ENCODE peak calls at places on chromosomes 16 and 17, in six cellular contexts. F is mucosa of descending colon; Y is left kidney; V is cardiac muscle cell; W is activated CD4-positive, alpha-beta T cell treated with anti-CD3 and anti-CD28 coated beads, Interleukin-2, amount 50 U/mL, for 4 hours; I is HFF-Myc. B is an unnamed sample.

GRCh38 chr17:2068589-2069051 is 13.7 kb downstream of the HIC1 start:
- DNase-seq in I (no peak), F (peak), W (no peak), Y (no peak), V (no peak), B (no peak)

GRCh38 chr16:17945080-17945601 is 391.4 kb downstream of the NPIPA8 start:
- DNase-seq in F (no peak), V (no peak), Y (no peak), W (no peak), I (no peak), B (no peak)

GRCh38 chr17:8742274-8742673 is 2.4 kb downstream of the CCDC42 start:
- DNase-seq in F (no peak), Y (no peak), V (no peak), I (no peak), W (no peak), B (no peak)

GRCh38 chr17:42548070-42548837 is 4.5 kb upstream of the HSD17B1 start:
- DNase-seq in Y (peak), F (peak), W (peak), V (peak), I (no peak), B (peak)

GRCh38 chr16:12099451-12100123 is 123.1 kb downstream of the SNX29 start:
- DNase-seq in W (no peak), Y (no peak), F (no peak), I (no peak), V (no peak), B (no peak)

GRCh38 chr17:78366109-78366848 is 6.4 kb upstream of the SOCS3 start:
- DNase-seq in W (no peak), V (no peak), Y (peak), I (no peak), F (no peak), B (no peak)

GRCh38 chr16:88315543-88316105 is 67.1 kb upstream of the ZNF469 start:
- DNase-seq in I (no peak), V (no peak), W (no peak), F (no peak), Y (peak), B (peak)

GRCh38 chr17:42247734-42248133 is 28.5 kb downstream of the STAT5B start:
- DNase-seq in F (no peak), Y (no peak), W (no peak), I (peak), V (no peak), B (no peak)

GRCh38 chr17:20094777-20095176 is 85.6 kb downstream of the SPECC1 start:
- DNase-seq in V (no peak), F (no peak), W (no peak), I (no peak), Y (no peak), B (no peak)

GRCh38 chr16:82004651-82005490 is 6.4 kb downstream of the SDR42E1 start:
- DNase-seq in W (no peak), V (no peak), F (no peak), Y (peak), I (no peak), B (no peak)

GRCh38 chr17:68592667-68593330 is 8.4 kb downstream of the FAM20A start:
- DNase-seq in I (no peak), W (no peak), V (no peak), F (no peak), Y (no peak), B (no peak)

GRCh38 chr17:82838386-82839063 is 1.3 kb downstream of the ZNF750 start:
- DNase-seq in V (no peak), W (no peak), I (no peak), Y (no peak), F (peak), B (no peak)

GRCh38 chr17:68325961-68326360 is 34.7 kb downstream of the ARSG start:
- DNase-seq in V (no peak), F (no peak), I (no peak), W (no peak), Y (no peak), B (no peak)

GRCh38 chr17:40319651-40320550 is 10.9 kb downstream of the RARA start:
- DNase-seq in V (no peak), I (no peak), F (peak), Y (no peak), W (peak), B (no peak)

GRCh38 chr17:40399185-40399584 is 18.5 kb downstream of the TOP2A start:
- DNase-seq in W (no peak), Y (peak), F (no peak), I (peak), V (peak), B (peak)

GRCh38 chr16:70570967-70571570 is 47.5 kb downstream of the SF3B3 start:
- DNase-seq in V (no peak), W (no peak), F (no peak), I (no peak), Y (no peak), B (no peak)

GRCh38 chr17:9839433-9839832 is 13.7 kb downstream of the GLP2R start:
- DNase-seq in V (no peak), Y (peak), I (no peak), W (no peak), F (no peak), B (peak)

GRCh38 chr16:87416826-87417471 is 24.8 kb downstream of the MAP1LC3B start:
- DNase-seq in I (no peak), W (peak), F (no peak), Y (peak), V (no peak), B (no peak)

GRCh38 chr16:64718481-64718880 is 403.4 kb downstream of the CDH11 start:
- DNase-seq in F (no peak), I (no peak), V (no peak), W (no peak), Y (no peak), B (no peak)

GRCh38 chr16:75481475-75481874 is 13.8 kb downstream of the CHST6 start:
- DNase-seq in Y (no peak), V (no peak), I (no peak), W (no peak), F (no peak), B (no peak)

GRCh38 chr16:66150691-66151090 is 215.8 kb upstream of the CDH5 start:
- DNase-seq in W (no peak), F (no peak), I (no peak), Y (peak), V (no peak), B (no peak)

GRCh38 chr17:17680477-17681186 is 626 bp upstream of the RAI1 start:
- DNase-seq in W (no peak), Y (no peak), I (no peak), F (no peak), V (no peak), B (no peak)

GRCh38 chr17:82272495-82273326 is 789 bp downstream of the CSNK1D start:
- DNase-seq in V (peak), I (no peak), W (peak), F (peak), Y (peak), B (no peak)

GRCh38 chr16:559411-560207 is 585 bp upstream of the PRR35 start:
- DNase-seq in V (peak), I (no peak), W (no peak), Y (no peak), F (no peak), B (no peak)

GRCh38 chr16:66549284-66550131 is at the start of gene TK2:
- DNase-seq in W (peak), Y (peak), F (peak), I (peak), V (peak), B (peak)

GRCh38 chr17:4199818-4200402 is 56.9 kb downstream of the CYB5D2 start:
- DNase-seq in V (peak), W (no peak), I (no peak), Y (peak), F (no peak), B (peak)

GRCh38 chr16:72848759-72849664 is 198.9 kb downstream of the ZFHX3 start:
- DNase-seq in I (peak), V (no peak), F (peak), Y (peak), W (no peak), B (peak)

GRCh38 chr17:82097187-82097918 is 683 bp downstream of the FASN start:
- DNase-seq in Y (peak), W (no peak), I (no peak), V (peak), F (peak), B (peak)

GRCh38 chr17:34452769-34453168 is 89.7 kb upstream of the CCL1 start:
- DNase-seq in Y (no peak), I (no peak), W (no peak), F (no peak), V (no peak), B (no peak)

GRCh38 chr16:67026570-67026969 is 2.4 kb upstream of the CBFB start:
- DNase-seq in V (no peak), I (no peak), W (no peak), F (no peak), Y (no peak), B (no peak)

GRCh38 chr16:56321159-56321558 is 104.2 kb downstream of the AMFR start:
- DNase-seq in F (no peak), I (no peak), V (no peak), Y (no peak), W (no peak), B (no peak)

GRCh38 chr16:7405166-7405565 is 72.5 kb downstream of the RBFOX1 start:
- DNase-seq in I (no peak), W (no peak), F (peak), V (peak), Y (peak), B (no peak)

GRCh38 chr16:76175718-76176117 is 101.5 kb upstream of the CNTNAP4 start:
- DNase-seq in V (no peak), F (no peak), I (no peak), Y (no peak), W (no peak), B (no peak)

GRCh38 chr17:38564254-38564605 is 41.5 kb downstream of the SRCIN1 start:
- DNase-seq in V (no peak), W (no peak), I (no peak), Y (no peak), F (no peak), B (no peak)

GRCh38 chr16:88495268-88495772 is 42.2 kb downstream of the ZFPM1 start:
- DNase-seq in Y (no peak), V (no peak), F (no peak), I (no peak), W (no peak), B (no peak)

GRCh38 chr17:41580651-41581365 is 5.9 kb downstream of the KRT14 start:
- DNase-seq in V (no peak), F (no peak), Y (no peak), I (no peak), W (no peak), B (no peak)

GRCh38 chr17:76381633-76382304 is 2.6 kb upstream of the SPHK1 start:
- DNase-seq in Y (peak), I (no peak), F (no peak), V (no peak), W (no peak), B (no peak)

GRCh38 chr17:18267366-18267765 is 6.9 kb downstream of the MIEF2 start:
- DNase-seq in W (no peak), V (no peak), F (no peak), Y (no peak), I (no peak), B (no peak)

GRCh38 chr17:51351890-51352289 is 91.5 kb downstream of the UTP18 start:
- DNase-seq in V (no peak), F (no peak), Y (no peak), I (no peak), W (no peak), B (no peak)

B was measured in NCI-H460.